ENCODE peak calls at places on chromosomes 16 and 17, in eight cellular contexts. U is activated T-cell treated with anti-CD3 and anti-CD28 coated beads, Interleukin-2, amount 50 U/mL, for 24 hours; X is HEK293T; C is DMS153; T is NCI-H1436; B is spleen; W is OCI-LY7; N is CD8-positive, alpha-beta memory T cell. P is an unnamed sample.
A peak's percentile ranks its signal among the peaks of the same experiment; 100 is the strongest.

GRCh38 chr17:56851008-56851407 is 17.1 kb downstream of the DGKE start:
- DNase-seq in X (no peak), N (no peak), T (no peak), C (no peak), B (no peak), W (no peak), U (no peak), P (no peak)

GRCh38 chr16:89949756-89950155 is 1.2 kb downstream of the DEF8 start:
- DNase-seq in B (no peak), U (no peak), N (no peak), X (no peak), W (peak; percentile 34), C (no peak), T (no peak), P (no peak)

GRCh38 chr16:65975049-65975708 is 391.3 kb upstream of the CDH5 start:
- DNase-seq in W (no peak), U (no peak), X (no peak), T (no peak), C (no peak), B (no peak), N (no peak), P (no peak)

GRCh38 chr17:68556551-68556950 is 44.3 kb downstream of the PRKAR1A start:
- DNase-seq in T (no peak), C (no peak), B (no peak), X (no peak), W (no peak), U (no peak), N (no peak), P (no peak)

GRCh38 chr17:56785396-56785795 is 48.3 kb downstream of the C17orf67 start:
- DNase-seq in U (no peak), C (no peak), W (no peak), B (no peak), N (no peak), X (no peak), T (no peak), P (no peak)

GRCh38 chr17:35890774-35891155 is 10.6 kb upstream of the CCL5 start:
- DNase-seq in W (no peak), T (no peak), U (peak; percentile 48), N (peak; percentile 56), C (peak; percentile 3), B (peak; percentile 80), X (no peak), P (no peak)

GRCh38 chr17:17391575-17392370 is 85.0 kb upstream of the MED9 start:
- DNase-seq in X (no peak), W (peak; percentile 43), B (no peak), T (no peak), U (peak; percentile 59), C (no peak), N (peak; percentile 40), P (no peak)

GRCh38 chr16:1201444-1201843 is 23.6 kb downstream of the TPSG1 start:
- DNase-seq in N (no peak), U (no peak), W (no peak), C (no peak), X (no peak), T (no peak), B (no peak), P (no peak)

GRCh38 chr16:2706611-2707311 is 13.3 kb downstream of the PRSS27 start:
- DNase-seq in N (no peak), C (no peak), T (no peak), U (no peak), B (no peak), W (no peak), X (no peak), P (no peak)

GRCh38 chr16:46583036-46583435 is 38.1 kb downstream of the SHCBP1 start:
- DNase-seq in B (no peak), T (no peak), U (no peak), W (no peak), N (no peak), C (no peak), X (no peak), P (no peak)

GRCh38 chr17:19470529-19471261 is 59.7 kb downstream of the RNF112 start:
- DNase-seq in N (no peak), T (no peak), C (no peak), W (no peak), U (no peak), B (no peak), X (no peak), P (no peak)

GRCh38 chr16:819336-819735 is 18.8 kb upstream of the GNG13 start:
- DNase-seq in C (no peak), B (no peak), N (no peak), X (no peak), U (peak; percentile 44), W (no peak), T (no peak), P (no peak)

GRCh38 chr16:2985893-2986355 is 5.7 kb upstream of the PKMYT1 start:
- DNase-seq in N (no peak), U (no peak), C (no peak), W (no peak), T (no peak), B (no peak), X (no peak), P (no peak)

GRCh38 chr16:72094266-72094610 is 591 bp downstream of the DHX38 start:
- DNase-seq in B (no peak), T (no peak), C (no peak), W (peak; percentile 30), X (no peak), U (no peak), N (no peak), P (no peak)

GRCh38 chr17:8175795-8176196 is 384 bp downstream of the TMEM107 start:
- DNase-seq in N (no peak), X (no peak), U (no peak), C (no peak), B (peak; percentile 81), W (peak; percentile 41), T (peak; percentile 53), P (no peak)

GRCh38 chr17:75503976-75504346 is 11.4 kb downstream of the CASKIN2 start:
- DNase-seq in C (no peak), X (no peak), B (no peak), T (no peak), W (no peak), U (no peak), N (no peak), P (no peak)

GRCh38 chr17:74444406-74444805 is 12.5 kb downstream of the GPRC5C start:
- DNase-seq in T (no peak), U (no peak), N (no peak), X (no peak), W (no peak), C (no peak), B (no peak), P (no peak)

GRCh38 chr17:63171428-63172205 is 205.6 kb downstream of the TANC2 start:
- DNase-seq in N (no peak), W (no peak), C (no peak), U (no peak), B (no peak), X (no peak), T (no peak), P (no peak)

GRCh38 chr16:72300892-72301291 is 128.9 kb upstream of the PMFBP1 start:
- DNase-seq in B (no peak), C (peak; percentile 36), N (no peak), T (peak; percentile 22), W (no peak), X (no peak), U (no peak), P (no peak)

GRCh38 chr16:89034573-89034961 is 57.6 kb upstream of the CBFA2T3 start:
- DNase-seq in N (no peak), B (peak; percentile 61), W (no peak), C (no peak), U (no peak), T (no peak), X (no peak), P (no peak)

GRCh38 chr17:33523577-33523981 is 230.5 kb upstream of the ASIC2 start:
- DNase-seq in N (no peak), B (no peak), W (no peak), U (no peak), T (no peak), X (no peak), C (no peak), P (no peak)

GRCh38 chr16:58020628-58021521 is 4.7 kb upstream of the MMP15 start:
- DNase-seq in X (peak; percentile 61), T (peak; percentile 28), C (no peak), B (peak; percentile 79), N (peak; percentile 42), W (peak; percentile 67), U (peak; percentile 68), P (peak; percentile 74)

GRCh38 chr16:66225696-66226095 is 140.8 kb upstream of the CDH5 start:
- DNase-seq in C (no peak), U (no peak), X (no peak), W (no peak), B (no peak), N (no peak), T (no peak), P (no peak)

GRCh38 chr17:64057701-64058263 is 37.3 kb upstream of the ICAM2 start:
- DNase-seq in C (no peak), T (no peak), N (no peak), W (no peak), X (no peak), U (no peak), B (no peak), P (no peak)